ENCODE peak calls at places on chromosomes 5 and 9, in ten cellular contexts. One of them, this sample, is unnamed. For H3K27me3, the result is how much of the 10 kb centered on the place peaks cover.

GRCh38 chr5:143128412-143129071 is 274.9 kb downstream of the NR3C1 start:
- DNase-seq in GM12878: no peak
- DNase-seq in mesendoderm: no peak
- DNase-seq in PC-9: no peak
- DNase-seq in neuronal stem cell: no peak
- DNase-seq in WERI-Rb-1: peak
- DNase-seq in H1: no peak
- DNase-seq in AG04450: no peak
- DNase-seq in HCT116: no peak
- DNase-seq in uterus: no peak
- DNase-seq in this sample: no peak

GRCh38 chr5:71697967-71698366 is 21.1 kb upstream of the CARTPT start:
- DNase-seq in GM12878: no peak
- DNase-seq in mesendoderm: peak
- DNase-seq in PC-9: no peak
- DNase-seq in neuronal stem cell: peak
- DNase-seq in WERI-Rb-1: no peak
- DNase-seq in H1: peak
- DNase-seq in AG04450: no peak
- DNase-seq in HCT116: no peak
- DNase-seq in uterus: no peak
- DNase-seq in this sample: no peak

GRCh38 chr5:136629125-136629790 is 263.9 kb upstream of the TRPC7 start:
- DNase-seq in GM12878: no peak
- DNase-seq in mesendoderm: peak
- DNase-seq in PC-9: no peak
- DNase-seq in neuronal stem cell: no peak
- DNase-seq in WERI-Rb-1: peak
- DNase-seq in H1: no peak
- DNase-seq in AG04450: no peak
- DNase-seq in HCT116: no peak
- DNase-seq in uterus: no peak
- DNase-seq in this sample: no peak

GRCh38 chr5:138508958-138509357 is 34.1 kb downstream of the ETF1 start:
- DNase-seq in GM12878: no peak
- DNase-seq in mesendoderm: peak
- DNase-seq in PC-9: no peak
- DNase-seq in neuronal stem cell: no peak
- DNase-seq in WERI-Rb-1: no peak
- DNase-seq in H1: no peak
- DNase-seq in AG04450: no peak
- DNase-seq in HCT116: no peak
- DNase-seq in uterus: no peak
- DNase-seq in this sample: no peak

GRCh38 chr5:171954721-171955120 is 51.7 kb downstream of the FBXW11 start:
- DNase-seq in GM12878: no peak
- DNase-seq in mesendoderm: no peak
- DNase-seq in PC-9: peak
- DNase-seq in neuronal stem cell: no peak
- DNase-seq in WERI-Rb-1: no peak
- DNase-seq in H1: no peak
- DNase-seq in AG04450: no peak
- DNase-seq in HCT116: no peak
- DNase-seq in uterus: no peak
- DNase-seq in this sample: no peak

GRCh38 chr5:77168187-77168883 is 42.1 kb upstream of the PDE8B start:
- DNase-seq in GM12878: no peak
- DNase-seq in mesendoderm: no peak
- DNase-seq in PC-9: no peak
- DNase-seq in neuronal stem cell: no peak
- DNase-seq in WERI-Rb-1: no peak
- DNase-seq in H1: no peak
- DNase-seq in AG04450: no peak
- DNase-seq in HCT116: no peak
- DNase-seq in uterus: peak
- DNase-seq in this sample: peak

GRCh38 chr5:1172670-1173404 is 28.6 kb upstream of the SLC6A19 start:
- DNase-seq in GM12878: no peak
- DNase-seq in mesendoderm: peak
- DNase-seq in PC-9: no peak
- DNase-seq in neuronal stem cell: no peak
- DNase-seq in WERI-Rb-1: no peak
- DNase-seq in H1: no peak
- DNase-seq in AG04450: no peak
- DNase-seq in HCT116: no peak
- DNase-seq in uterus: no peak
- DNase-seq in this sample: peak

GRCh38 chr9:102845847-102846246 is 149.3 kb upstream of the CYLC2 start:
- DNase-seq in GM12878: no peak
- DNase-seq in mesendoderm: no peak
- DNase-seq in PC-9: no peak
- DNase-seq in neuronal stem cell: no peak
- DNase-seq in WERI-Rb-1: no peak
- DNase-seq in H1: no peak
- DNase-seq in AG04450: no peak
- DNase-seq in HCT116: no peak
- DNase-seq in uterus: no peak
- DNase-seq in this sample: no peak

GRCh38 chr9:132163457-132163875 is 1.6 kb downstream of the NTNG2 start:
- DNase-seq in GM12878: no peak
- DNase-seq in mesendoderm: peak
- DNase-seq in PC-9: no peak
- DNase-seq in neuronal stem cell: no peak
- DNase-seq in WERI-Rb-1: peak
- DNase-seq in H1: no peak
- DNase-seq in AG04450: no peak
- DNase-seq in HCT116: no peak
- DNase-seq in uterus: no peak
- DNase-seq in this sample: peak

GRCh38 chr5:146877783-146878470 is 630 bp downstream of the PPP2R2B start:
- DNase-seq in GM12878: no peak
- DNase-seq in mesendoderm: peak
- DNase-seq in PC-9: no peak
- DNase-seq in neuronal stem cell: peak
- DNase-seq in WERI-Rb-1: peak
- DNase-seq in H1: peak
- DNase-seq in AG04450: no peak
- DNase-seq in HCT116: no peak
- DNase-seq in uterus: peak
- DNase-seq in this sample: peak

DNA sequence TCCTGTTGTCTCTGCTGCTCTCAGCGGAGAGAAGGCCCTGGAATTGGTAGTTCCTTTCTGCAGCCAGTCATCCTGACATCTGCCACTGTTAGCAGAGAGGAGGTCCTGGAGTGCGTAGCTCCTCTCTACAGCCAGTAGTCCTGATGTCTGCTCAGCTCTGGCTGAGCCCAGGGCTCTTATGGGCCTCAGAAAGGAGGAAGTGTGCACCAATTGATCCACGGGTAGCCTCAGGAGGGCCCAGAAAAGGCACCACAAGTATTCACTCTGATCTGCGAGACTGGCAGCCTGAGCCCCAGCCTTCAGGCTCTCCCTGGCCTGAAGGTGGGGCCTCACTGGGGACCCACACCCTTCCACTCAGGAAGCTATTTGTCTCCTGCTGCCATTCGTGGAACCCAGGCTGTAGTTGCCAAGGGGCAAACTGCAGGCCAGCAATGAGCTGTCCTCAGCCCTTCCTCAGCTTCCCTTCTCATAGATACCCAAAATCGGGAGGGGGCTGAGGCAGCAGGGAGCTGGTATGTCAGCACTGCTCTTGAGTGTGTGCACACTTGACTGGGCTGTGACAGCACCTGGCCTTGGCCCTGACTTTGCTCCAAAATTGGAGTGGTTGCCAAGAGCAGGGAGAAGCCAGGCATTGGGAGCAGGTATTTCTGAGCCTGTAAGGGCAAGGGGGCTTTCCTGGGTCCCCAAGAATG is 1049.5 kb upstream of the ACO1 start:
- DNase-seq in GM12878: no peak
- DNase-seq in mesendoderm: no peak
- DNase-seq in PC-9: no peak
- DNase-seq in neuronal stem cell: no peak
- DNase-seq in WERI-Rb-1: no peak
- DNase-seq in H1: no peak
- DNase-seq in AG04450: no peak
- DNase-seq in HCT116: no peak
- DNase-seq in uterus: no peak
- DNase-seq in this sample: peak
- H3K4me3 ChIP-seq in GM12878: no peak
- H3K4me3 ChIP-seq in mesendoderm: no peak
- H3K4me3 ChIP-seq in PC-9: no peak
- H3K4me3 ChIP-seq in neuronal stem cell: no peak
- H3K4me3 ChIP-seq in WERI-Rb-1: no peak
- H3K4me3 ChIP-seq in H1: no peak
- H3K4me3 ChIP-seq in AG04450: no peak
- H3K4me3 ChIP-seq in HCT116: no peak
- H3K4me3 ChIP-seq in uterus: no peak
- H3K4me3 ChIP-seq in this sample: no peak

GRCh38 chr5:73199671-73200070 is 26.7 kb downstream of the TMEM174 start:
- DNase-seq in GM12878: no peak
- DNase-seq in mesendoderm: no peak
- DNase-seq in PC-9: no peak
- DNase-seq in neuronal stem cell: no peak
- DNase-seq in WERI-Rb-1: no peak
- DNase-seq in H1: peak
- DNase-seq in AG04450: no peak
- DNase-seq in HCT116: no peak
- DNase-seq in uterus: no peak
- DNase-seq in this sample: no peak

GRCh38 chr5:73201547-73202513 is 28.8 kb downstream of the TMEM174 start:
- DNase-seq in GM12878: no peak
- DNase-seq in mesendoderm: peak
- DNase-seq in PC-9: peak
- DNase-seq in neuronal stem cell: peak
- DNase-seq in WERI-Rb-1: peak
- DNase-seq in H1: peak
- DNase-seq in AG04450: peak
- DNase-seq in HCT116: peak
- DNase-seq in uterus: peak
- DNase-seq in this sample: peak

GRCh38 chr5:73198833-73199592 is 26.0 kb downstream of the TMEM174 start:
- DNase-seq in GM12878: no peak
- DNase-seq in mesendoderm: no peak
- DNase-seq in PC-9: no peak
- DNase-seq in neuronal stem cell: no peak
- DNase-seq in WERI-Rb-1: no peak
- DNase-seq in H1: peak
- DNase-seq in AG04450: no peak
- DNase-seq in HCT116: no peak
- DNase-seq in uterus: no peak
- DNase-seq in this sample: no peak

GRCh38 chr5:73196201-73196600 is 23.2 kb downstream of the TMEM174 start:
- DNase-seq in GM12878: no peak
- DNase-seq in mesendoderm: no peak
- DNase-seq in PC-9: no peak
- DNase-seq in neuronal stem cell: no peak
- DNase-seq in WERI-Rb-1: no peak
- DNase-seq in H1: no peak
- DNase-seq in AG04450: no peak
- DNase-seq in HCT116: no peak
- DNase-seq in uterus: no peak
- DNase-seq in this sample: no peak

DNA sequence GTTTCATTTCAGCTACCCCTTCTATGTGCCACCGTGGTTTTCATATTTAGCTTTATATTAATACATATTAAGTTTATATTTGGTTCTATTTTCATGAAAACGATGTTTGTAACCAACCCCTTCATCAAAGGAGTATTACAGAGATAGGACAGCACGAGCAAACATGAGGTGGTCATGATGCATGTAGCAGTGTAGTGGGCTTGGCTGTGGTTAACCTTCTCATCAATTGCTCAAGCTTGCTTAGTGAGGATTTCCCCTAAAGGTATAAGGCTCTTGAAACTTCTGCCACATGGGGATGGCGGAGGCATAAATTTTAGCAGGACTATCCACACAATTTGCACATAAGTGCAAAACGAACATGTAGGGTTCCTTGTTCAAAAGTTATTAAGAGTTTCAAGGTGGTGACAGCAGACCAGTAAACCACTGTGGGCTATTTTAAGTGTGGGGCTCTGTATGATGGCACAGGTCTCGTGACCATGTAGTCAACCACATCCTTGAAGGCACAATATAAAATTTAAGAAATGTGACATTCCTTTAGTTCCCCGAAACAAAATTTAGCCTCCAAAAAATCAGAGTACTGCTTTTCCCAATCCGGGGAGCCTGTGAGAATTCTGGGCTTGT is 24.8 kb downstream of the TMEM174 start:
- DNase-seq in GM12878: no peak
- DNase-seq in mesendoderm: no peak
- DNase-seq in PC-9: no peak
- DNase-seq in neuronal stem cell: no peak
- DNase-seq in WERI-Rb-1: no peak
- DNase-seq in H1: no peak
- DNase-seq in AG04450: no peak
- DNase-seq in HCT116: no peak
- DNase-seq in uterus: no peak
- DNase-seq in this sample: no peak
- H3K27me3 ChIP-seq in GM12878: under half
- H3K27me3 ChIP-seq in mesendoderm: under half
- H3K27me3 ChIP-seq in PC-9: under half
- H3K27me3 ChIP-seq in neuronal stem cell: under half
- H3K27me3 ChIP-seq in WERI-Rb-1: under half
- H3K27me3 ChIP-seq in H1: under half
- H3K27me3 ChIP-seq in AG04450: under half
- H3K27me3 ChIP-seq in HCT116: under half
- H3K27me3 ChIP-seq in uterus: under half
- H3K27me3 ChIP-seq in this sample: under half

GRCh38 chr9:135105211-135105745 is 17.8 kb downstream of the OLFM1 start:
- DNase-seq in GM12878: no peak
- DNase-seq in mesendoderm: no peak
- DNase-seq in PC-9: no peak
- DNase-seq in neuronal stem cell: no peak
- DNase-seq in WERI-Rb-1: peak
- DNase-seq in H1: no peak
- DNase-seq in AG04450: no peak
- DNase-seq in HCT116: no peak
- DNase-seq in uterus: no peak
- DNase-seq in this sample: no peak
- H3K27ac ChIP-seq in GM12878: no peak
- H3K27ac ChIP-seq in mesendoderm: no peak
- H3K27ac ChIP-seq in PC-9: no peak
- H3K27ac ChIP-seq in neuronal stem cell: no peak
- H3K27ac ChIP-seq in WERI-Rb-1: peak
- H3K27ac ChIP-seq in H1: no peak
- H3K27ac ChIP-seq in AG04450: no peak
- H3K27ac ChIP-seq in HCT116: no peak
- H3K27ac ChIP-seq in uterus: no peak
- H3K27ac ChIP-seq in this sample: no peak

DNA sequence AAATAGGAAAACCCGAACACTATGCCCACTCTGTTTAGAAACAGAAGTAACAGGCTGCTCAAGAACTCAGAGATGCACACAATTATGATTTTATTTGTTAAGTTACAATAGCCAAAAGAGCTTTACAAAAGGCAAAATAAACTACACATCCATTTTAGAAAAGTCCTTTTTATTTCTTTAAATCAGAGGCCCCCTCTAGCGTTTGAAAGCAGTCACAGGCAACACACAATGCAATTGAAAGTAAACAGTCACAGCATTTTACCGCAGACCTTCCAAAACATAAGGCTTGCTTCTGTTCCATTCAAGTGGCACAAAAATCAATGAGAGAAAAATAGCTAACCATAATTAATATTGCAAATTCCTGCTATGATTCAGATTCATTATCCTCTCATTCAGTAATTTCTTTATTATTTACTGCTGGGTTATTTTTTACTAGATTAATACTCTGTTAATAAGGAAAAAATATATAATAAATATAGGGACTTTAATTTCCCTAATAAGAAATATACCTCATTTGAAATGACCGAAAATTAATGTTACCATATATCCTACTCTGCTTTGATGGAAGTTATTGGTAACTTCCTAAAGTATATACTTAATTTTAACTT is 78.3 kb downstream of the CEP120 start:
- DNase-seq in GM12878: no peak
- DNase-seq in mesendoderm: peak
- DNase-seq in PC-9: no peak
- DNase-seq in neuronal stem cell: peak
- DNase-seq in WERI-Rb-1: peak
- DNase-seq in H1: no peak
- DNase-seq in AG04450: no peak
- DNase-seq in HCT116: no peak
- DNase-seq in uterus: no peak
- DNase-seq in this sample: no peak
- H3K4me3 ChIP-seq in GM12878: no peak
- H3K4me3 ChIP-seq in mesendoderm: no peak
- H3K4me3 ChIP-seq in PC-9: no peak
- H3K4me3 ChIP-seq in neuronal stem cell: no peak
- H3K4me3 ChIP-seq in WERI-Rb-1: no peak
- H3K4me3 ChIP-seq in H1: no peak
- H3K4me3 ChIP-seq in AG04450: no peak
- H3K4me3 ChIP-seq in HCT116: no peak
- H3K4me3 ChIP-seq in uterus: no peak
- H3K4me3 ChIP-seq in this sample: no peak